ENCODE peak calls at places on chromosomes 11 and 22, in seven cellular contexts. Q is activated CD4-positive, alpha-beta T cell treated with anti-CD3 and anti-CD28 coated beads, Interleukin-2, amount 50 U/mL, for 1 hour; D is NCI-H1694 treated with DMSO at 0.1 percent for 48 hours; K is GOT3; S is Daoy; O is BE2C; J is left colon. V is an unnamed sample.
A peak's percentile ranks its signal among the peaks of the same experiment; 100 is the strongest.

GRCh38 chr11:116558504-116559252 is 214.1 kb downstream of the BUD13 start:
- DNase-seq in Q (no peak), D (no peak), K (no peak), S (peak; percentile 55), O (no peak), J (no peak), V (no peak)

GRCh38 chr11:18313985-18314763 is 7.8 kb downstream of the HPS5 start:
- DNase-seq in Q (no peak), D (no peak), K (no peak), S (peak; percentile 25), O (no peak), J (no peak), V (no peak)

GRCh38 chr11:36600155-36600554 is 2.1 kb upstream of the RAG2 start:
- DNase-seq in Q (no peak), D (no peak), K (no peak), S (no peak), O (no peak), J (no peak), V (no peak)

GRCh38 chr22:18067548-18068341 is 10.0 kb upstream of the PEX26 start:
- DNase-seq in Q (no peak), D (no peak), K (no peak), S (no peak), O (no peak), J (no peak), V (no peak)

GRCh38 chr11:124707813-124708212 is 31.9 kb upstream of the NRGN start:
- DNase-seq in Q (no peak), D (no peak), K (no peak), S (no peak), O (no peak), J (no peak), V (no peak)

GRCh38 chr11:41189711-41190477 is 269.6 kb downstream of the LRRC4C start:
- DNase-seq in Q (no peak), D (no peak), K (no peak), S (no peak), O (no peak), J (no peak), V (no peak)

GRCh38 chr11:72786305-72787261 is 7.3 kb downstream of the STARD10 start:
- DNase-seq in Q (no peak), D (no peak), K (no peak), S (no peak), O (no peak), J (peak; percentile 93), V (peak; percentile 84)

GRCh38 chr11:87369888-87370287 is 332.2 kb downstream of the TMEM135 start:
- DNase-seq in Q (no peak), D (no peak), K (no peak), S (no peak), O (no peak), J (no peak), V (no peak)

GRCh38 chr11:69480547-69481392 is 693 bp upstream of the LINC01488 start:
- DNase-seq in Q (no peak), D (no peak), K (no peak), S (no peak), O (no peak), J (peak; percentile 73), V (no peak)

GRCh38 chr11:68584097-68584496 is 100.2 kb upstream of the GAL start:
- DNase-seq in Q (peak; percentile 57), D (no peak), K (no peak), S (peak; percentile 30), O (peak; percentile 79), J (no peak), V (no peak)

V was measured in DMS79.